ENCODE peak calls at places on chromosome 1, in nine cellular contexts. One of them, this sample, is unnamed.

GRCh38 chr1:154845879-154846278 is 24.2 kb downstream of the KCNN3 start:
- DNase-seq in iPS DF 6.9: no peak
- DNase-seq in HS-5: no peak
- DNase-seq in activated T-cell treated with anti-CD3 and anti-CD28 coated beads for 48 hours: no peak
- DNase-seq in endothelial cell: no peak
- DNase-seq in DMS53: no peak
- DNase-seq in colonic mucosa: no peak
- DNase-seq in MCF 10A: no peak
- DNase-seq in T-helper 2 cell: no peak
- DNase-seq in this sample: no peak

GRCh38 chr1:36971832-36972231 is 62.5 kb downstream of the GRIK3 start:
- DNase-seq in endothelial cell: no peak
- DNase-seq in DMS53: no peak
- DNase-seq in iPS DF 6.9: no peak
- DNase-seq in HS-5: no peak
- DNase-seq in T-helper 2 cell: no peak
- DNase-seq in colonic mucosa: no peak
- DNase-seq in MCF 10A: no peak
- DNase-seq in activated T-cell treated with anti-CD3 and anti-CD28 coated beads for 48 hours: no peak
- DNase-seq in this sample: no peak

GRCh38 chr1:56258395-56258794 is 321.0 kb downstream of the PLPP3 start:
- DNase-seq in MCF 10A: no peak
- DNase-seq in T-helper 2 cell: no peak
- DNase-seq in endothelial cell: no peak
- DNase-seq in DMS53: no peak
- DNase-seq in activated T-cell treated with anti-CD3 and anti-CD28 coated beads for 48 hours: no peak
- DNase-seq in HS-5: no peak
- DNase-seq in iPS DF 6.9: no peak
- DNase-seq in colonic mucosa: no peak
- DNase-seq in this sample: no peak

GRCh38 chr1:25066253-25066652 is 136.2 kb upstream of the RUNX3 start:
- DNase-seq in colonic mucosa: no peak
- DNase-seq in activated T-cell treated with anti-CD3 and anti-CD28 coated beads for 48 hours: no peak
- DNase-seq in DMS53: no peak
- DNase-seq in MCF 10A: no peak
- DNase-seq in T-helper 2 cell: no peak
- DNase-seq in endothelial cell: no peak
- DNase-seq in iPS DF 6.9: no peak
- DNase-seq in HS-5: no peak
- DNase-seq in this sample: no peak

GRCh38 chr1:154697710-154698109 is 89.7 kb upstream of the ADAR start:
- DNase-seq in endothelial cell: no peak
- DNase-seq in activated T-cell treated with anti-CD3 and anti-CD28 coated beads for 48 hours: no peak
- DNase-seq in MCF 10A: peak
- DNase-seq in iPS DF 6.9: no peak
- DNase-seq in HS-5: peak
- DNase-seq in DMS53: no peak
- DNase-seq in colonic mucosa: no peak
- DNase-seq in T-helper 2 cell: no peak
- DNase-seq in this sample: peak

GRCh38 chr1:56948403-56949023 is 17.3 kb downstream of the C8B start:
- DNase-seq in activated T-cell treated with anti-CD3 and anti-CD28 coated beads for 48 hours: no peak
- DNase-seq in HS-5: no peak
- DNase-seq in colonic mucosa: no peak
- DNase-seq in MCF 10A: no peak
- DNase-seq in endothelial cell: no peak
- DNase-seq in DMS53: no peak
- DNase-seq in T-helper 2 cell: no peak
- DNase-seq in iPS DF 6.9: no peak
- DNase-seq in this sample: peak

GRCh38 chr1:153262462-153263157 is 3.1 kb downstream of the LORICRIN start:
- DNase-seq in activated T-cell treated with anti-CD3 and anti-CD28 coated beads for 48 hours: no peak
- DNase-seq in colonic mucosa: no peak
- DNase-seq in DMS53: no peak
- DNase-seq in HS-5: no peak
- DNase-seq in T-helper 2 cell: no peak
- DNase-seq in iPS DF 6.9: no peak
- DNase-seq in endothelial cell: no peak
- DNase-seq in MCF 10A: no peak
- DNase-seq in this sample: no peak

GRCh38 chr1:52127181-52128175 is 14.4 kb upstream of the ZFYVE9 start:
- DNase-seq in iPS DF 6.9: no peak
- DNase-seq in DMS53: peak
- DNase-seq in colonic mucosa: peak
- DNase-seq in activated T-cell treated with anti-CD3 and anti-CD28 coated beads for 48 hours: no peak
- DNase-seq in MCF 10A: peak
- DNase-seq in endothelial cell: peak
- DNase-seq in HS-5: peak
- DNase-seq in T-helper 2 cell: peak
- DNase-seq in this sample: peak

GRCh38 chr1:4328402-4329071 is 325.9 kb upstream of the AJAP1 start:
- DNase-seq in activated T-cell treated with anti-CD3 and anti-CD28 coated beads for 48 hours: no peak
- DNase-seq in iPS DF 6.9: no peak
- DNase-seq in T-helper 2 cell: no peak
- DNase-seq in DMS53: no peak
- DNase-seq in HS-5: no peak
- DNase-seq in MCF 10A: no peak
- DNase-seq in colonic mucosa: no peak
- DNase-seq in endothelial cell: no peak
- DNase-seq in this sample: no peak

GRCh38 chr1:91335607-91336006 is 69.0 kb downstream of the HFM1 start:
- DNase-seq in iPS DF 6.9: no peak
- DNase-seq in colonic mucosa: no peak
- DNase-seq in DMS53: peak
- DNase-seq in MCF 10A: no peak
- DNase-seq in activated T-cell treated with anti-CD3 and anti-CD28 coated beads for 48 hours: no peak
- DNase-seq in HS-5: no peak
- DNase-seq in endothelial cell: no peak
- DNase-seq in T-helper 2 cell: no peak
- DNase-seq in this sample: peak

GRCh38 chr1:37238376-37239224 is 204.3 kb upstream of the GRIK3 start:
- DNase-seq in colonic mucosa: no peak
- DNase-seq in DMS53: no peak
- DNase-seq in HS-5: no peak
- DNase-seq in endothelial cell: no peak
- DNase-seq in MCF 10A: peak
- DNase-seq in T-helper 2 cell: no peak
- DNase-seq in activated T-cell treated with anti-CD3 and anti-CD28 coated beads for 48 hours: no peak
- DNase-seq in iPS DF 6.9: no peak
- DNase-seq in this sample: peak